ENCODE peak calls at places on chromosomes 2 and 18, in four cellular contexts. S, Y, H and C are unnamed samples.

GRCh38 chr2:212773808-212774339 is 235.3 kb upstream of the ERBB4 start:
- DNase-seq in S (no peak), H (no peak), Y (no peak), C (no peak)

GRCh38 chr18:54269924-54270844 is 867 bp downstream of the POLI start:
- DNase-seq in H (peak), S (peak), Y (peak), C (peak)

GRCh38 chr18:79476031-79476917 is 80.5 kb downstream of the NFATC1 start:
- DNase-seq in H (no peak), S (no peak), Y (no peak), C (no peak)

GRCh38 chr2:64780041-64780440 is 126.3 kb upstream of the SERTAD2 start:
- DNase-seq in H (no peak), Y (no peak), S (no peak), C (no peak)

GRCh38 chr18:61596296-61596695 is 263.1 kb downstream of the CDH20 start:
- DNase-seq in H (no peak), S (no peak), Y (no peak), C (no peak)

GRCh38 chr18:3525870-3526420 is 76.0 kb downstream of the TGIF1 start:
- DNase-seq in S (peak), H (no peak), Y (no peak), C (peak)

GRCh38 chr2:211216221-211216620 is 659.8 kb downstream of the CPS1 start:
- DNase-seq in S (no peak), Y (no peak), H (peak), C (peak)

GRCh38 chr2:101442042-101442666 is 32.8 kb downstream of the RFX8 start:
- DNase-seq in Y (no peak), H (peak), S (no peak), C (peak)

GRCh38 chr2:42156756-42157155 is 12.4 kb upstream of the EML4 start:
- DNase-seq in S (no peak), Y (no peak), H (no peak), C (no peak)

GRCh38 chr2:109699646-109700045 is 85.5 kb downstream of the SOWAHC start:
- DNase-seq in H (peak), Y (no peak), S (peak), C (no peak)

GRCh38 chr2:48415765-48416515 is 114.0 kb upstream of the STON1 start:
- DNase-seq in S (no peak), Y (no peak), H (peak), C (no peak)

GRCh38 chr2:121191191-121192170 is 93.5 kb downstream of the TFCP2L1 start:
- DNase-seq in H (no peak), Y (peak), S (no peak), C (no peak)

GRCh38 chr2:83613178-83613577 is 845.9 kb downstream of the SUCLG1 start:
- DNase-seq in H (no peak), Y (no peak), S (no peak), C (no peak)

GRCh38 chr2:14433946-14434495 is 198.5 kb upstream of the LRATD1 start:
- DNase-seq in H (no peak), Y (no peak), S (no peak), C (no peak)

GRCh38 chr2:74387346-74387745 is 7.2 kb upstream of the DCTN1 start:
- DNase-seq in H (peak), S (no peak), Y (no peak), C (no peak)

GRCh38 chr2:105537466-105537865 is 138.6 kb upstream of the FHL2 start:
- DNase-seq in H (no peak), Y (no peak), S (no peak), C (no peak)

GRCh38 chr2:29425866-29426265 is 310.7 kb downstream of the CLIP4 start:
- DNase-seq in H (no peak), S (no peak), Y (no peak), C (no peak)

GRCh38 chr2:1937480-1937879 is 193.2 kb upstream of the PXDN start:
- DNase-seq in Y (no peak), H (no peak), S (no peak), C (no peak)

GRCh38 chr2:27705851-27706622 is 42.3 kb downstream of the SLC4A1AP start:
- DNase-seq in S (peak), Y (peak), H (peak), C (no peak)

GRCh38 chr2:44840186-44840850 is 101.2 kb upstream of the SIX3 start:
- DNase-seq in H (no peak), Y (no peak), S (peak), C (no peak)

GRCh38 chr2:156329031-156329921 is 3.2 kb downstream of the NR4A2 start:
- DNase-seq in H (no peak), S (no peak), Y (no peak), C (no peak)
- H3K4me3 ChIP-seq in H (no peak), S (no peak), Y (no peak), C (no peak)

DNA sequence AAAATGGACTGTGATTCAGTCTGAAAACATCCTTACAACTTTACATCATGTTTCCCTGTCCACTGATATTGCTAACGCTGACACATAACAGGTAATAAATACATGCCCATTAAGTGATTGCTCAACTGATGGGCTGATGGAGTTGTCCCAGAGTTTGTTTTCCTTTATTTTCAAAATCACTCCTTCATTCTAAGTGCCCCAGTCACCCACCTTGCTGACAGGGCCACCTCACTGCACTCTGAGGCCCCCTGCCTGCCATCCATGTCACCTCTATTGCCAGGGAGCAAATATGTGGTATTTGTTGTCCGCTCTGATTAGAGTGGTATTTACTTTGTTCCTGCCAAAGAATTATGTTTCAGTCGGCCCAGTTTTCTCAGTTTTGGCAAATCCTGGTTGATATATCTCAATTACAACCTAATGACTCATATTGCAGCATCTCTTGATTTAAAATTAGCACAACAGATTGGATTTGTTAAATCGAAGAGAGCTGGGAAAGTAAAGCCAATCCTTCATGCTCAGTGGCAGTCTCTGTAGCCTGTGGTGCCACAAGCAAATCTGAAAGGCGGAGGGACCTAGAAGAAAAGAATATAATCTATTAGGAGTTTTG is 105.1 kb downstream of the RDH14 start:
- DNase-seq in Y (no peak), H (peak), S (no peak), C (no peak)
- H3K4me3 ChIP-seq in Y (no peak), H (peak), S (no peak), C (no peak)

DNA sequence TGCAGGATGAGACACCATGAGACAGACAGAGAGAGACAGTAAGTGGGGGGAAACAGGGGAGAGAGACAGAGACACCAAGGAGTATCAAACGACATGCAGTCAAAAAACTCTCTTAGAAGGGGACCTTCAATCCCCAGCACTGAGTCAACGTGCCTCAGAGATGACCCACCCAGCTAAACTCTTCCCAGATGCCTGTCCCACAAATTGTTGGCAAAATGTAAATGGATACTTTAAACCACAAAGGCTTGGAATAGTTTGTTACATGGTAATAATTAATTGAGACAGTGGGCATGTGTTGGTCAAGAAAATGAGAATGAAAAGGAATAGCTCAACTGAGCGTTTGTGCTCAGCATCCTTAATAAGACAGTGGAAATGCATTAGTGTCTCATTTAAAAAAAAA is 98.3 kb downstream of the GRB14 start:
- DNase-seq in Y (no peak), S (no peak), H (no peak), C (no peak)
- H3K4me3 ChIP-seq in Y (no peak), S (no peak), H (no peak), C (no peak)

GRCh38 chr2:96092580-96092877 is 23.8 kb downstream of the ADRA2B start:
- DNase-seq in S (no peak), H (no peak), Y (no peak), C (no peak)
- H3K4me3 ChIP-seq in S (no peak), H (no peak), Y (no peak), C (no peak)

GRCh38 chr2:24566209-24566608 is 75.2 kb downstream of the NCOA1 start:
- DNase-seq in Y (no peak), H (no peak), S (no peak), C (no peak)
- H3K4me3 ChIP-seq in Y (no peak), H (no peak), S (no peak), C (no peak)

GRCh38 chr2:234483568-234484251 is 13.2 kb downstream of the ARL4C start:
- DNase-seq in S (peak), H (peak), Y (no peak), C (peak)
- H3K4me3 ChIP-seq in S (no peak), H (no peak), Y (no peak), C (peak)

GRCh38 chr2:176107731-176108181 is 676 bp downstream of the HOXD11 start:
- DNase-seq in S (no peak), H (no peak), Y (no peak), C (no peak)
- H3K4me3 ChIP-seq in S (peak), H (no peak), Y (no peak), C (no peak)